ENCODE peak calls at places on chromosomes 2 and 18, in six cellular contexts. W is mammary epithelial cell; R is CD4-positive, alpha-beta T cell; X is CD8-positive, alpha-beta T cell; P is IMR-90; E is cardiac muscle cell. N is an unnamed sample. For H3K27me3, the result is how much of the 10 kb centered on the place peaks cover.

GRCh38 chr2:160576054-160576499 is 82.5 kb upstream of the RBMS1 start:
- DNase-seq in W (peak), R (no peak), X (no peak), P (peak), E (no peak), N (peak)

GRCh38 chr18:58417752-58418151 is 211.1 kb downstream of the ALPK2 start:
- DNase-seq in W (peak), R (no peak), X (no peak), P (peak), E (no peak), N (peak)

GRCh38 chr2:176503760-176504159 is 234.5 kb downstream of the MTX2 start:
- DNase-seq in W (no peak), R (no peak), X (no peak), P (no peak), E (no peak), N (no peak)

GRCh38 chr2:8592736-8593135 is 89.1 kb upstream of the ID2 start:
- DNase-seq in W (no peak), R (no peak), X (no peak), P (no peak), E (peak), N (no peak)

GRCh38 chr18:22505136-22505535 is 87.4 kb upstream of the CTAGE1 start:
- DNase-seq in W (no peak), R (no peak), X (no peak), P (peak), E (no peak), N (no peak)

GRCh38 chr2:212970132-212970531 is 181.3 kb downstream of the IKZF2 start:
- DNase-seq in W (no peak), R (no peak), X (no peak), P (peak), E (no peak), N (no peak)

GRCh38 chr2:158047156-158047611 is 54.5 kb upstream of the UPP2 start:
- DNase-seq in W (no peak), R (no peak), X (no peak), P (no peak), E (no peak), N (no peak)

GRCh38 chr2:178514664-178515063 is 34.4 kb downstream of the PLEKHA3 start:
- DNase-seq in W (peak), R (no peak), X (no peak), P (peak), E (no peak), N (no peak)

GRCh38 chr2:33292981-33293586 is 183.4 kb upstream of the RASGRP3 start:
- DNase-seq in W (no peak), R (no peak), X (no peak), P (no peak), E (no peak), N (no peak)

GRCh38 chr18:48293954-48294893 is 115.0 kb downstream of the ZBTB7C start:
- DNase-seq in W (peak), R (no peak), X (no peak), P (no peak), E (no peak), N (no peak)

GRCh38 chr2:192230864-192231453 is 36.2 kb upstream of the TMEFF2 start:
- DNase-seq in W (no peak), R (no peak), X (no peak), P (no peak), E (no peak), N (no peak)

GRCh38 chr2:227460079-227460485 is 11.9 kb upstream of the AGFG1 start:
- DNase-seq in W (peak), R (peak), X (peak), P (peak), E (no peak), N (no peak)

GRCh38 chr2:230503798-230504197 is 87.8 kb downstream of the SP100 start:
- DNase-seq in W (no peak), R (no peak), X (no peak), P (peak), E (no peak), N (no peak)

GRCh38 chr2:68196120-68196716 is 38.5 kb downstream of the PNO1 start:
- DNase-seq in W (peak), R (peak), X (peak), P (peak), E (peak), N (peak)

GRCh38 chr2:111994042-111994441 is 61.0 kb upstream of the TMEM87B start:
- DNase-seq in W (no peak), R (no peak), X (no peak), P (no peak), E (no peak), N (no peak)

GRCh38 chr18:54950221-54950620 is 9.0 kb downstream of the CCDC68 start:
- DNase-seq in W (peak), R (no peak), X (no peak), P (no peak), E (no peak), N (no peak)

GRCh38 chr2:239275871-239276812 is 124.7 kb downstream of the HDAC4 start:
- DNase-seq in W (no peak), R (no peak), X (no peak), P (no peak), E (no peak), N (no peak)

GRCh38 chr2:165434865-165435500 is 34.5 kb upstream of the CSRNP3 start:
- DNase-seq in W (no peak), R (no peak), X (no peak), P (no peak), E (no peak), N (no peak)

DNA sequence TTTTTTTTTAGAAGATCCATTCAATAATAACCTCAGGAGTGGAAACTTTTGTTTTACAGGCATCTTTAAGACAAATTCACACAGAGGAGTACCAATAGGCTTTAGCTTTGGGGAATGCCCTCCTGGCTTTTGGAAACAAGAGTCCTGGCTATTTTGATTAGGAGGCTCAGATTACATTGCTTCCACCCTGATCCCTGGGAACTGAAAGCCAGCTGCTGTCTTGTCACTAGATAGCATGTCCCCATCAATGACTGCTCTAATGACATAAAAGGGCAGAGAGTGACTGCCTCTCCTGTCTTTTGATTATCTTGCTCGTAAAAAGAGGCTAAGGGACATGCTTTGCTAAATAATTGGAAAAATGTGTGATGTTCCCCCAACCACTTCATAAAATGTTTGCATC is 263.1 kb downstream of the EN1 start:
- DNase-seq in W (no peak), R (no peak), X (no peak), P (no peak), E (peak), N (no peak)
- H3K27me3 ChIP-seq in W (under half), R (under half), X (under half), P (under half), E (under half), N (under half)

GRCh38 chr2:218865396-218865795 is 5.8 kb downstream of the WNT6 start:
- DNase-seq in W (no peak), R (no peak), X (no peak), P (no peak), E (no peak), N (no peak)

GRCh38 chr2:218859994-218860831 is 608 bp downstream of the WNT6 start:
- DNase-seq in W (no peak), R (no peak), X (no peak), P (no peak), E (no peak), N (no peak)

GRCh38 chr2:218861645-218862318 is 2.2 kb downstream of the WNT6 start:
- DNase-seq in W (no peak), R (no peak), X (no peak), P (no peak), E (no peak), N (no peak)

GRCh38 chr2:218860950-218861381 is 1.4 kb downstream of the WNT6 start:
- DNase-seq in W (peak), R (no peak), X (no peak), P (peak), E (peak), N (peak)

DNA sequence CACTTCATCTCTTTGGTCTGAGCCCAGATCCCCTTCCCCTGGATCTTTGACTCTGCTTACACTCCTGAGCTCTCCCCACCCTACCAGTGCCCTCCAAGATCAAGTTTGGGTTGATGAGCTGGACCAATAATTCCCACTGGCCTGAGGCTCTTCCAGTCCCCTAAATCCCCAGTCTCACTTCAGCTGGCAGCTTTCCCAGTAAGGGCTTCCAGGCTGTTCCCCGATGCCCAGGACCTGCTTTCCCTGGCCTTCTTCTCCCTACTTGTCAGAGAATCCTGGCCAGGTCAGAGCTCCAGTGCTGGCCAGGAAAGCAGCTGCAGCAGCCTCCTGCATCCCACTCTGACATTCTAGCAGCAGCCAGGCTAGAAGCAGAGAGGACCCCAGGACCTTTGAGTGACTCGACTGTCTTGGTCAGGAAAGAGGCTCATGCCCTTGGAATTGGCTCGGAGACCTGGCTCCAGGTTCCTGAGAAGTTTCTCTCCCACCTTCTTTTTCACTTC is 3.5 kb downstream of the WNT6 start:
- DNase-seq in W (no peak), R (no peak), X (no peak), P (no peak), E (no peak), N (no peak)
- H3K27me3 ChIP-seq in W (under half), R (half or more), X (under half), P (half or more), E (half or more), N (under half)

GRCh38 chr2:1881502-1881901 is 137.2 kb upstream of the PXDN start:
- DNase-seq in W (no peak), R (no peak), X (no peak), P (no peak), E (no peak), N (no peak)
- H3K27me3 ChIP-seq in W (under half), R (under half), X (under half), P (under half), E (under half), N (under half)

DNA sequence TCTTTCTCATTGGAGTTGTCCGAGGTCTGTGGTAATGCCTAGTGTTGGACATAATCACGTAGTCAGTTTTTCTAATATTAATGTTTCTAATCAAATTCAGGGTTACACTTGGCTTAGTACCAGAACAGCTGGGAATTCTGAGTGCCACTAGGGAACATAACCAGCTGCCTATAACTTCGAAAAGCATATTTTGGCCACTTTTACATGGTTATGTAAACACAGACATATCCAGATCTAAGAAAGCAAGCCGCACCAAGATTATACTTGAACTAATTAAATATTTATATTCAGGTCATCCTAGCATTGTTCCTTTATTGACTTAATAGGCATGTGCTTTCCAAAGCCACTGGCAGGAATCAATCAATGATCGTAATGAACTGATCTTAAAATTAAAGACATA is 91.0 kb upstream of the ARHGAP28 start:
- DNase-seq in W (no peak), R (no peak), X (no peak), P (no peak), E (no peak), N (no peak)
- H3K27me3 ChIP-seq in W (under half), R (under half), X (under half), P (under half), E (under half), N (under half)

GRCh38 chr2:219485201-219485580 is 13.5 kb upstream of the GMPPA start:
- DNase-seq in W (no peak), R (no peak), X (no peak), P (no peak), E (peak), N (no peak)

GRCh38 chr2:219484343-219485200 is 14.1 kb upstream of the GMPPA start:
- DNase-seq in W (no peak), R (no peak), X (no peak), P (no peak), E (peak), N (no peak)

GRCh38 chr2:219480004-219480403 is 18.7 kb upstream of the GMPPA start:
- DNase-seq in W (no peak), R (no peak), X (no peak), P (no peak), E (no peak), N (no peak)

GRCh38 chr2:219483451-219484342 is 15.0 kb upstream of the GMPPA start:
- DNase-seq in W (no peak), R (no peak), X (no peak), P (no peak), E (no peak), N (no peak)

GRCh38 chr2:219482674-219483405 is 15.9 kb upstream of the GMPPA start:
- DNase-seq in W (no peak), R (no peak), X (no peak), P (no peak), E (no peak), N (no peak)
- H3K27me3 ChIP-seq in W (under half), R (half or more), X (under half), P (under half), E (under half), N (under half)

GRCh38 chr2:128628996-128629395 is 310.3 kb upstream of the HS6ST1 start:
- DNase-seq in W (no peak), R (no peak), X (no peak), P (no peak), E (no peak), N (no peak)
- H3K27me3 ChIP-seq in W (under half), R (under half), X (under half), P (under half), E (under half), N (under half)

GRCh38 chr2:161788175-161788574 is 164.0 kb downstream of the SLC4A10 start:
- DNase-seq in W (no peak), R (no peak), X (no peak), P (no peak), E (no peak), N (no peak)
- H3K27me3 ChIP-seq in W (under half), R (under half), X (under half), P (under half), E (under half), N (under half)

DNA sequence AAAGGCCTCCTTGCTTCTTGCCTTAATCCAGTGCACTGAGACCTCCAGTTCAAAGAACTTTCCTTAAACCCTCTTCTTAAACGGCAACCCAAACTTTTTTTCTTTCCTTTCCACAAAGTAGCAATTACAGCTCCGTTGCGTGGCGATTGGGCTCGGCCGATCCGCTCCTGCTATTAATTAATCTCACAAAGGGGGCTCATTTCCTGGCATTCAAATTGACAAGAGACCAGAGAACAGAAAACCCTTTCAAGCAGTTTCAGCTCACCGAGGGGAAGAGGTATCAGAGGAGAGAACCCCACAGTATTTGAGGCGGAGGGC is 531.4 kb downstream of the TMEM182 start:
- DNase-seq in W (no peak), R (no peak), X (no peak), P (no peak), E (no peak), N (no peak)
- H3K27me3 ChIP-seq in W (under half), R (under half), X (under half), P (under half), E (under half), N (under half)

GRCh38 chr2:136767030-136767429 is 1.7 kb downstream of the THSD7B start:
- DNase-seq in W (no peak), R (no peak), X (no peak), P (no peak), E (no peak), N (no peak)
- H3K27me3 ChIP-seq in W (under half), R (under half), X (under half), P (under half), E (half or more), N (under half)